ENCODE peak calls at places on chromosome 4, in ten cellular contexts. One of them, this sample, is unnamed.

GRCh38 chr4:39181905-39182638 is at the start of gene WDR19:
- DNase-seq in stomach: peak; percentile 99
- DNase-seq in neural crest cell: peak; percentile 92
- DNase-seq in WTC11: peak; percentile 99
- DNase-seq in endodermal cell: peak; percentile 99
- DNase-seq in fibroblast of mammary gland: peak; percentile 99
- DNase-seq in RWPE1: peak; percentile 99
- DNase-seq in HFFc6: peak; percentile 99
- DNase-seq in GM13977: peak; percentile 95
- DNase-seq in choroid plexus epithelial cell: peak; percentile 100
- DNase-seq in this sample: peak; percentile 99

GRCh38 chr4:41360214-41360910 is 103.6 kb downstream of the UCHL1 start:
- DNase-seq in stomach: peak; percentile 76
- DNase-seq in neural crest cell: peak; percentile 45
- DNase-seq in WTC11: peak; percentile 64
- DNase-seq in endodermal cell: peak; percentile 84
- DNase-seq in fibroblast of mammary gland: peak; percentile 7
- DNase-seq in RWPE1: peak; percentile 60
- DNase-seq in HFFc6: no peak
- DNase-seq in GM13977: peak; percentile 26
- DNase-seq in choroid plexus epithelial cell: peak; percentile 25
- DNase-seq in this sample: peak; percentile 75

GRCh38 chr4:109665783-109666455 is 37.3 kb downstream of the CASP6 start:
- DNase-seq in stomach: no peak
- DNase-seq in neural crest cell: no peak
- DNase-seq in WTC11: no peak
- DNase-seq in endodermal cell: no peak
- DNase-seq in fibroblast of mammary gland: no peak
- DNase-seq in RWPE1: no peak
- DNase-seq in HFFc6: no peak
- DNase-seq in GM13977: no peak
- DNase-seq in choroid plexus epithelial cell: no peak
- DNase-seq in this sample: no peak

GRCh38 chr4:155679343-155679742 is 12.7 kb downstream of the GUCY1A1 start:
- DNase-seq in stomach: no peak
- DNase-seq in neural crest cell: no peak
- DNase-seq in WTC11: no peak
- DNase-seq in endodermal cell: no peak
- DNase-seq in fibroblast of mammary gland: peak; percentile 55
- DNase-seq in RWPE1: no peak
- DNase-seq in HFFc6: no peak
- DNase-seq in GM13977: no peak
- DNase-seq in choroid plexus epithelial cell: peak; percentile 8
- DNase-seq in this sample: no peak

GRCh38 chr4:6538586-6538985 is 36.4 kb upstream of the MAN2B2 start:
- DNase-seq in stomach: no peak
- DNase-seq in neural crest cell: no peak
- DNase-seq in WTC11: no peak
- DNase-seq in endodermal cell: no peak
- DNase-seq in fibroblast of mammary gland: no peak
- DNase-seq in RWPE1: no peak
- DNase-seq in HFFc6: no peak
- DNase-seq in GM13977: no peak
- DNase-seq in choroid plexus epithelial cell: no peak
- DNase-seq in this sample: no peak

GRCh38 chr4:24471623-24472510 is 112.5 kb downstream of the DHX15 start:
- DNase-seq in stomach: no peak
- DNase-seq in neural crest cell: peak; percentile 25
- DNase-seq in WTC11: peak; percentile 59
- DNase-seq in endodermal cell: peak; percentile 87
- DNase-seq in fibroblast of mammary gland: no peak
- DNase-seq in RWPE1: peak; percentile 15
- DNase-seq in HFFc6: no peak
- DNase-seq in GM13977: peak; percentile 63
- DNase-seq in choroid plexus epithelial cell: no peak
- DNase-seq in this sample: no peak

GRCh38 chr4:6925357-6925836 is 15.8 kb downstream of the TBC1D14 start:
- DNase-seq in stomach: no peak
- DNase-seq in neural crest cell: no peak
- DNase-seq in WTC11: no peak
- DNase-seq in endodermal cell: no peak
- DNase-seq in fibroblast of mammary gland: no peak
- DNase-seq in RWPE1: no peak
- DNase-seq in HFFc6: no peak
- DNase-seq in GM13977: no peak
- DNase-seq in choroid plexus epithelial cell: no peak
- DNase-seq in this sample: no peak

GRCh38 chr4:82851902-82852750 is 38.8 kb downstream of the SEC31A start:
- DNase-seq in stomach: no peak
- DNase-seq in neural crest cell: no peak
- DNase-seq in WTC11: no peak
- DNase-seq in endodermal cell: no peak
- DNase-seq in fibroblast of mammary gland: peak; percentile 54
- DNase-seq in RWPE1: peak; percentile 5
- DNase-seq in HFFc6: peak; percentile 56
- DNase-seq in GM13977: no peak
- DNase-seq in choroid plexus epithelial cell: peak; percentile 75
- DNase-seq in this sample: no peak

GRCh38 chr4:87838207-87838606 is 5.4 kb downstream of the MEPE start:
- DNase-seq in stomach: no peak
- DNase-seq in neural crest cell: no peak
- DNase-seq in WTC11: peak; percentile 28
- DNase-seq in endodermal cell: no peak
- DNase-seq in fibroblast of mammary gland: peak; percentile 33
- DNase-seq in RWPE1: peak; percentile 4
- DNase-seq in HFFc6: no peak
- DNase-seq in GM13977: no peak
- DNase-seq in choroid plexus epithelial cell: peak; percentile 42
- DNase-seq in this sample: no peak

GRCh38 chr4:51885371-51885770 is 42.4 kb downstream of the DCUN1D4 start:
- DNase-seq in stomach: no peak
- DNase-seq in neural crest cell: no peak
- DNase-seq in WTC11: no peak
- DNase-seq in endodermal cell: peak; percentile 73
- DNase-seq in fibroblast of mammary gland: peak; percentile 28
- DNase-seq in RWPE1: peak; percentile 23
- DNase-seq in HFFc6: no peak
- DNase-seq in GM13977: peak; percentile 16
- DNase-seq in choroid plexus epithelial cell: peak; percentile 63
- DNase-seq in this sample: no peak

GRCh38 chr4:141642711-141643110 is 6.3 kb downstream of the IL15 start:
- DNase-seq in stomach: no peak
- DNase-seq in neural crest cell: no peak
- DNase-seq in WTC11: no peak
- DNase-seq in endodermal cell: no peak
- DNase-seq in fibroblast of mammary gland: peak; percentile 39
- DNase-seq in RWPE1: peak; percentile 20
- DNase-seq in HFFc6: no peak
- DNase-seq in GM13977: no peak
- DNase-seq in choroid plexus epithelial cell: no peak
- DNase-seq in this sample: no peak

GRCh38 chr4:55173580-55173979 is 48.2 kb upstream of the KDR start:
- DNase-seq in stomach: no peak
- DNase-seq in neural crest cell: no peak
- DNase-seq in WTC11: no peak
- DNase-seq in endodermal cell: no peak
- DNase-seq in fibroblast of mammary gland: peak; percentile 86
- DNase-seq in RWPE1: peak; percentile 32
- DNase-seq in HFFc6: peak; percentile 64
- DNase-seq in GM13977: no peak
- DNase-seq in choroid plexus epithelial cell: peak; percentile 68
- DNase-seq in this sample: no peak

GRCh38 chr4:59904331-59904730 is 1295.8 kb upstream of the ADGRL3 start:
- DNase-seq in stomach: no peak
- DNase-seq in neural crest cell: no peak
- DNase-seq in WTC11: no peak
- DNase-seq in endodermal cell: no peak
- DNase-seq in fibroblast of mammary gland: no peak
- DNase-seq in RWPE1: peak; percentile 23
- DNase-seq in HFFc6: no peak
- DNase-seq in GM13977: no peak
- DNase-seq in choroid plexus epithelial cell: no peak
- DNase-seq in this sample: no peak

GRCh38 chr4:48331577-48332340 is 9.6 kb upstream of the SLAIN2 start:
- DNase-seq in stomach: no peak
- DNase-seq in neural crest cell: no peak
- DNase-seq in WTC11: no peak
- DNase-seq in endodermal cell: no peak
- DNase-seq in fibroblast of mammary gland: peak; percentile 86
- DNase-seq in RWPE1: peak; percentile 20
- DNase-seq in HFFc6: peak; percentile 96
- DNase-seq in GM13977: no peak
- DNase-seq in choroid plexus epithelial cell: peak; percentile 84
- DNase-seq in this sample: no peak

GRCh38 chr4:121451310-121451709 is 70.5 kb upstream of the QRFPR start:
- DNase-seq in stomach: no peak
- DNase-seq in neural crest cell: no peak
- DNase-seq in WTC11: no peak
- DNase-seq in endodermal cell: no peak
- DNase-seq in fibroblast of mammary gland: no peak
- DNase-seq in RWPE1: no peak
- DNase-seq in HFFc6: no peak
- DNase-seq in GM13977: no peak
- DNase-seq in choroid plexus epithelial cell: no peak
- DNase-seq in this sample: no peak

DNA sequence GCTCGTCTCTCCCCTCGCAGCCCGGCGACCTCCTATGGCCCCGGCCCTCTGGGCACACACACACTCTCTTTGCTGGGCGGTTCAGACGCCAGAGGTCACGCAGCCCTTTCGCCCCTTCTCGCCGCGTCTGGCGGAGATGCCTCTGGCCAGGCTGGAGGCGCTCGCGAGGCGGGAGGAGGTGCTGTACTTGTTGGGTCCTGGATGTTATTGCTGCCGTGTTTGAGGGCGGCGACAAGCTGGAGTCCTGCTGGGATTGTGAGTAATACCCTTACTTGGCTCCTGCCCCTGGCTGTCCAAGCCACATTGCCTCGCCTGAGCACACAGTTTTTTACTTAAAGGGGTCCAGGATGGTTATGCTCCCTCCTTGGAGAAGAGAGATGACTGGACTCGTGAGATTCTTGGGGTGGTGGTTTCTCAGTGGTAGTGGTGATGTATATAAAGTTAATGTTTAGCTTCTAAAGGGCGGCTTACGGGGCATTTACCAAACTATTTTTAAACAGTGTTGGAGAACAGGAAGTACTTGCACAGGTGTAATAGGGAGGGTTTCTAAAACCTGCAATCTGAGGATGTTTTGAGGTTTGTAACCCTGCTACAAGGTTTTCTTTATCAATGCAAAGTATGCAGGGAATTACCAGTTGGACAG is 572 bp downstream of the USP53 start:
- DNase-seq in stomach: peak; percentile 85
- DNase-seq in neural crest cell: peak; percentile 76
- DNase-seq in WTC11: peak; percentile 86
- DNase-seq in endodermal cell: peak; percentile 96
- DNase-seq in fibroblast of mammary gland: peak; percentile 95
- DNase-seq in RWPE1: peak; percentile 73
- DNase-seq in HFFc6: peak; percentile 93
- DNase-seq in GM13977: peak; percentile 59
- DNase-seq in choroid plexus epithelial cell: peak; percentile 98
- DNase-seq in this sample: peak; percentile 78
- TF ChIP-seq CTCF in stomach: no peak
- TF ChIP-seq CTCF in neural crest cell: no peak
- TF ChIP-seq CTCF in WTC11: no peak
- TF ChIP-seq CTCF in endodermal cell: peak; percentile 59
- TF ChIP-seq CTCF in fibroblast of mammary gland: peak; percentile 34
- TF ChIP-seq CTCF in RWPE1: peak; percentile 51
- TF ChIP-seq CTCF in HFFc6: peak; percentile 62
- TF ChIP-seq CTCF in GM13977: peak; percentile 55
- TF ChIP-seq CTCF in choroid plexus epithelial cell: peak; percentile 59
- TF ChIP-seq CTCF in this sample: peak; percentile 36

GRCh38 chr4:29805245-29805644 is 914.9 kb upstream of the PCDH7 start:
- DNase-seq in stomach: no peak
- DNase-seq in neural crest cell: no peak
- DNase-seq in WTC11: peak; percentile 16
- DNase-seq in endodermal cell: peak; percentile 73
- DNase-seq in fibroblast of mammary gland: no peak
- DNase-seq in RWPE1: no peak
- DNase-seq in HFFc6: no peak
- DNase-seq in GM13977: no peak
- DNase-seq in choroid plexus epithelial cell: no peak
- DNase-seq in this sample: no peak
- TF ChIP-seq CTCF in stomach: no peak
- TF ChIP-seq CTCF in neural crest cell: no peak
- TF ChIP-seq CTCF in WTC11: no peak
- TF ChIP-seq CTCF in endodermal cell: peak; percentile 77
- TF ChIP-seq CTCF in fibroblast of mammary gland: no peak
- TF ChIP-seq CTCF in RWPE1: no peak
- TF ChIP-seq CTCF in HFFc6: peak; percentile 64
- TF ChIP-seq CTCF in GM13977: no peak
- TF ChIP-seq CTCF in choroid plexus epithelial cell: no peak
- TF ChIP-seq CTCF in this sample: peak; percentile 38

DNA sequence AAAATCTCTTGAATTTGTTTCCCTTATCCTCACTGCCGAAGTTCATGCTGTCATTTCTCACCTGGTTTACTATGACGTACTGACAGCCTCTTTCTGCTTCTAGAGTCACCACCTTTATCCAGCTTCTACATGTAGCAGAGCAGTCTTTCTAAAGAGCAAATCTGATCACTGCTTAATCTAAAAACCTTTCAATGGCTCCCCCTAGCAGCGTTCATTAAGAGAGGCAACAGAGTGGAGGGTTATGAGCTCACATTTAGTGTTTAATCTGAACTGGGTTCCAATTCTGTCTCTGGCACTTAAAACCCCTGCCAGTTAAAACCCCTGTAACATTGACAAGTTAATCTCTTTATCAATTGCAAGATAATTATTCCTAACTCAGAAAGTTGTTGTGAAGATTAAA is 4.4 kb downstream of the RBPJ start:
- DNase-seq in stomach: no peak
- DNase-seq in neural crest cell: no peak
- DNase-seq in WTC11: no peak
- DNase-seq in endodermal cell: no peak
- DNase-seq in fibroblast of mammary gland: peak; percentile 69
- DNase-seq in RWPE1: no peak
- DNase-seq in HFFc6: peak; percentile 50
- DNase-seq in GM13977: no peak
- DNase-seq in choroid plexus epithelial cell: peak; percentile 76
- DNase-seq in this sample: no peak
- TF ChIP-seq CTCF in stomach: no peak
- TF ChIP-seq CTCF in neural crest cell: peak; percentile 52
- TF ChIP-seq CTCF in WTC11: no peak
- TF ChIP-seq CTCF in endodermal cell: peak; percentile 68
- TF ChIP-seq CTCF in fibroblast of mammary gland: peak; percentile 61
- TF ChIP-seq CTCF in RWPE1: peak; percentile 51
- TF ChIP-seq CTCF in HFFc6: peak; percentile 74
- TF ChIP-seq CTCF in GM13977: peak; percentile 49
- TF ChIP-seq CTCF in choroid plexus epithelial cell: peak; percentile 70
- TF ChIP-seq CTCF in this sample: peak; percentile 46

DNA sequence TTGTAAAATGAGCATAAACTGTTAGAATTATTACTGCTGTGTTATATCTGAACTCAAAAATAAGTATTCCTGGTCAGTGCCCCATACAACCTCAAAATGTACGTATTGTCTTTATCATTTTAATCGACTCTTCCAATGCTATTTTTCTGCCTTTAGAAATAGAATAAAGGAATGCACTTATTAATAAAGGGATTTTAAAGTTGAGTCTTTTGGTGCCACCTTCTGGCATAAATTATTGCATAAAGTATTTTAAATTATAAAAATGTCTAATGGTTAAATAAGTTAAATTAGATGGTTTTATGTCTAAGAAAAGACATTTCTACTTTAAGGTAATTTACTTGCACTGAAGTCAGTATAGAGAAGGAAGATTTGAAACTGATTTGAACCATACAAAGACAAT is 424.0 kb upstream of the NDST4 start:
- DNase-seq in stomach: no peak
- DNase-seq in neural crest cell: no peak
- DNase-seq in WTC11: no peak
- DNase-seq in endodermal cell: no peak
- DNase-seq in fibroblast of mammary gland: peak; percentile 15
- DNase-seq in RWPE1: no peak
- DNase-seq in HFFc6: no peak
- DNase-seq in GM13977: no peak
- DNase-seq in choroid plexus epithelial cell: peak; percentile 41
- DNase-seq in this sample: no peak
- TF ChIP-seq CTCF in stomach: no peak
- TF ChIP-seq CTCF in neural crest cell: no peak
- TF ChIP-seq CTCF in WTC11: no peak
- TF ChIP-seq CTCF in endodermal cell: no peak
- TF ChIP-seq CTCF in fibroblast of mammary gland: no peak
- TF ChIP-seq CTCF in RWPE1: no peak
- TF ChIP-seq CTCF in HFFc6: peak; percentile 35
- TF ChIP-seq CTCF in GM13977: no peak
- TF ChIP-seq CTCF in choroid plexus epithelial cell: no peak
- TF ChIP-seq CTCF in this sample: peak; percentile 36